ENCODE peak calls at places on chromosomes 2 and 18, in seven cellular contexts. K, B, J, S, C, V and X are unnamed samples.

GRCh38 chr2:145563752-145564615 is 1044.1 kb upstream of the ZEB2 start:
- DNase-seq in K (peak), B (peak), J (no peak), S (no peak), C (no peak), V (no peak), X (no peak)

GRCh38 chr2:224802407-224802806 is 86.2 kb upstream of the CCDC195 start:
- DNase-seq in K (peak), B (peak), J (no peak), S (no peak), C (no peak), V (peak), X (no peak)

GRCh38 chr2:201926071-201926470 is 107.6 kb upstream of the FZD7 start:
- DNase-seq in K (no peak), B (no peak), J (no peak), S (no peak), C (no peak), V (no peak), X (no peak)

GRCh38 chr2:105748564-105748963 is 3.9 kb downstream of the NCK2 start:
- DNase-seq in K (peak), B (no peak), J (no peak), S (no peak), C (no peak), V (no peak), X (no peak)

GRCh38 chr2:11082880-11083279 is 72.4 kb upstream of the SLC66A3 start:
- DNase-seq in K (no peak), B (no peak), J (no peak), S (no peak), C (no peak), V (no peak), X (no peak)

GRCh38 chr18:75211721-75212625 is 1.4 kb downstream of the TSHZ1 start:
- DNase-seq in K (peak), B (peak), J (peak), S (peak), C (peak), V (peak), X (peak)

GRCh38 chr2:166665991-166666940 is 172.2 kb upstream of the SCN7A start:
- DNase-seq in K (no peak), B (peak), J (no peak), S (no peak), C (no peak), V (peak), X (no peak)

GRCh38 chr18:74791501-74792188 is 194.0 kb downstream of the ZNF407 start:
- DNase-seq in K (no peak), B (no peak), J (no peak), S (no peak), C (no peak), V (no peak), X (no peak)

GRCh38 chr2:237966565-237967462 is at the start of gene UBE2F:
- DNase-seq in K (peak), B (peak), J (peak), S (peak), C (peak), V (peak), X (peak)

GRCh38 chr2:173087214-173087581 is 11.6 kb downstream of the MAP3K20 start:
- DNase-seq in K (no peak), B (peak), J (no peak), S (no peak), C (no peak), V (no peak), X (no peak)

GRCh38 chr18:61854578-61854977 is 38.2 kb downstream of the RNF152 start:
- DNase-seq in K (no peak), B (peak), J (no peak), S (no peak), C (no peak), V (no peak), X (no peak)

GRCh38 chr2:217934321-217935131 is 68.3 kb downstream of the TNS1 start:
- DNase-seq in K (peak), B (peak), J (no peak), S (peak), C (peak), V (peak), X (peak)

GRCh38 chr2:167386694-167387093 is 498.4 kb downstream of the XIRP2 start:
- DNase-seq in K (no peak), B (no peak), J (no peak), S (no peak), C (no peak), V (no peak), X (no peak)